ENCODE peak calls at places on chromosomes 12 and 14, in nine cellular contexts. G is NCI-H2171 treated with DMSO at 0.1 percent for 48 hours; E is activated naive CD8-positive, alpha-beta T cell treated with anti-CD3 and anti-CD28 coated beads for 36 hours; X is lower lobe of right lung; L is stimulated activated effector memory CD8-positive, alpha-beta T cell treated with anti-CD3 and anti-CD28 coated beads, Interleukin-12 subunit alpha, Interleukin-12 subunit beta, amount 100 ng/mL, for 72 hours; Y is kidney tubule cell; Z is cardiac septum; P is adrenal gland; D is G401. S is an unnamed sample.

GRCh38 chr12:62291888-62292760 is 31.9 kb downstream of the USP15 start:
- DNase-seq in E (peak), P (no peak), X (no peak), L (no peak), Z (no peak), G (no peak), Y (peak), D (no peak), S (no peak)

GRCh38 chr12:101703487-101703886 is 6.0 kb downstream of the CHPT1 start:
- DNase-seq in Y (no peak), D (no peak), Z (no peak), L (no peak), G (no peak), X (no peak), E (no peak), P (no peak), S (no peak)

GRCh38 chr14:69880051-69880487 is 853 bp downstream of the SMOC1 start:
- DNase-seq in P (no peak), Z (no peak), X (no peak), Y (no peak), D (peak), G (no peak), L (no peak), E (no peak), S (no peak)

GRCh38 chr14:45811155-45811554 is 558.2 kb upstream of the MIS18BP1 start:
- DNase-seq in Z (no peak), X (no peak), Y (no peak), G (no peak), P (no peak), D (no peak), L (no peak), E (no peak), S (no peak)

GRCh38 chr14:105851716-105852377 is 325.5 kb downstream of the TMEM121 start:
- DNase-seq in G (no peak), X (peak), L (peak), E (no peak), D (no peak), Z (peak), P (no peak), Y (no peak), S (no peak)

GRCh38 chr12:13606290-13606689 is 375.1 kb downstream of the GRIN2B start:
- DNase-seq in E (no peak), D (no peak), P (no peak), Z (no peak), Y (no peak), L (no peak), G (no peak), X (no peak), S (no peak)

GRCh38 chr12:68420225-68421008 is 88.3 kb upstream of the MDM1 start:
- DNase-seq in P (peak), E (no peak), Z (no peak), G (no peak), Y (no peak), D (no peak), X (no peak), L (peak), S (peak)

GRCh38 chr14:23544511-23545447 is 6.8 kb downstream of the ZFHX2 start:
- DNase-seq in G (peak), L (no peak), Y (no peak), Z (no peak), D (peak), P (peak), E (no peak), X (no peak), S (no peak)

GRCh38 chr14:60757617-60758016 is 23.1 kb downstream of the MNAT1 start:
- DNase-seq in E (no peak), L (no peak), Y (peak), P (no peak), D (no peak), G (no peak), X (no peak), Z (no peak), S (no peak)

GRCh38 chr14:23115492-23115850 is 3.6 kb downstream of the CEBPE start:
- DNase-seq in P (no peak), D (no peak), G (no peak), Z (no peak), Y (no peak), L (no peak), E (no peak), X (no peak), S (no peak)

GRCh38 chr14:91413547-91414474 is 3.8 kb downstream of the CCDC88C start:
- DNase-seq in X (peak), P (no peak), Z (no peak), Y (peak), L (peak), D (no peak), E (no peak), G (peak), S (peak)

GRCh38 chr12:75641031-75641780 is 129.8 kb upstream of the KRR1 start:
- DNase-seq in Y (peak), E (peak), P (no peak), L (peak), G (no peak), X (no peak), D (no peak), Z (no peak), S (no peak)

GRCh38 chr12:58372298-58372697 is 430.9 kb downstream of the ATP23 start:
- DNase-seq in E (no peak), Y (no peak), G (peak), L (no peak), D (no peak), Z (no peak), P (no peak), X (no peak), S (no peak)

GRCh38 chr12:131507881-131508280 is 203.0 kb upstream of the SFSWAP start:
- DNase-seq in Z (no peak), Y (no peak), X (no peak), P (no peak), D (no peak), L (no peak), E (no peak), G (no peak), S (no peak)

GRCh38 chr14:65901595-65901994 is 489.1 kb downstream of the FUT8 start:
- DNase-seq in P (no peak), D (no peak), G (no peak), E (no peak), X (no peak), Y (no peak), Z (no peak), L (no peak), S (no peak)

GRCh38 chr12:132248439-132249157 is 80.8 kb downstream of the GALNT9 start:
- DNase-seq in P (no peak), D (no peak), X (peak), Y (no peak), Z (no peak), E (no peak), L (no peak), G (no peak), S (no peak)

GRCh38 chr14:29926228-29926627 is 1.4 kb downstream of the PRKD1 start:
- DNase-seq in Z (no peak), P (no peak), X (no peak), Y (no peak), D (no peak), E (no peak), G (peak), L (no peak), S (no peak)

GRCh38 chr12:67208326-67209067 is 60.7 kb upstream of the CAND1 start:
- DNase-seq in E (no peak), D (no peak), P (no peak), G (no peak), Z (no peak), X (no peak), L (no peak), Y (no peak), S (no peak)

GRCh38 chr14:100193417-100194357 is 34.2 kb upstream of the DEGS2 start:
- DNase-seq in L (no peak), Y (no peak), D (peak), Z (no peak), E (no peak), P (no peak), X (no peak), G (no peak), S (no peak)

GRCh38 chr12:5232291-5232690 is 188.6 kb downstream of the KCNA5 start:
- DNase-seq in E (no peak), X (no peak), Y (no peak), L (no peak), D (no peak), P (no peak), G (no peak), Z (no peak), S (no peak)

GRCh38 chr12:39777465-39777864 is 157.9 kb upstream of the ABCD2 start:
- DNase-seq in D (no peak), L (no peak), Z (no peak), X (no peak), E (no peak), G (no peak), Y (no peak), P (no peak), S (no peak)

GRCh38 chr14:99296517-99296916 is 24.5 kb upstream of the BCL11B start:
- DNase-seq in P (no peak), X (no peak), Z (no peak), E (no peak), D (no peak), G (no peak), Y (no peak), L (no peak), S (no peak)

GRCh38 chr12:5619628-5620027 is 187.7 kb downstream of the NTF3 start:
- DNase-seq in Z (no peak), X (no peak), Y (no peak), G (no peak), P (no peak), L (no peak), D (no peak), E (no peak), S (no peak)

S was measured in mucosa of gallbladder.